ENCODE peak calls at places on chromosomes 7 and 10, in four cellular contexts. N, W, X and B are unnamed samples.

GRCh38 chr10:132554991-132555647 is 17.5 kb downstream of the INPP5A start:
- DNase-seq in N (peak), W (peak), X (no peak), B (peak)

GRCh38 chr7:923108-924041 is 31.1 kb downstream of the ADAP1 start:
- DNase-seq in N (peak), W (peak), X (peak), B (no peak)

GRCh38 chr7:93148135-93148534 is at the start of gene SAMD9L:
- DNase-seq in N (peak), W (peak), X (peak), B (peak)

GRCh38 chr7:40134428-40135423 is at the start of the genes MPLKIP and SUGCT:
- DNase-seq in N (peak), W (peak), X (peak), B (peak)

GRCh38 chr10:99711129-99711719 is 20.7 kb downstream of the COX15 start:
- DNase-seq in N (peak), W (peak), X (peak), B (peak)

GRCh38 chr10:132162021-132162531 is 24.7 kb upstream of the DPYSL4 start:
- DNase-seq in N (no peak), W (peak), X (no peak), B (no peak)

GRCh38 chr7:124718032-124718766 is 47.4 kb downstream of the GPR37 start:
- DNase-seq in N (no peak), W (no peak), X (no peak), B (no peak)

GRCh38 chr10:111967116-111967515 is 216.4 kb downstream of the GPAM start:
- DNase-seq in N (no peak), W (no peak), X (no peak), B (no peak)

GRCh38 chr7:27103489-27104226 is 1.2 kb upstream of the HOXA2 start:
- DNase-seq in N (no peak), W (no peak), X (no peak), B (no peak)

GRCh38 chr7:92433019-92433418 is 14.3 kb upstream of the GATAD1 start:
- DNase-seq in N (no peak), W (no peak), X (no peak), B (no peak)

GRCh38 chr10:8058274-8059111 is 4.0 kb downstream of the GATA3 start:
- DNase-seq in N (no peak), W (peak), X (no peak), B (no peak)

GRCh38 chr10:80196270-80196949 is 8.9 kb downstream of the ANXA11 start:
- DNase-seq in N (no peak), W (peak), X (peak), B (no peak)

GRCh38 chr7:69871886-69872592 is 273.8 kb downstream of the AUTS2 start:
- DNase-seq in N (no peak), W (no peak), X (no peak), B (peak)

GRCh38 chr10:132512693-132513345 is 24.8 kb upstream of the INPP5A start:
- DNase-seq in N (no peak), W (no peak), X (no peak), B (no peak)

GRCh38 chr7:30159153-30159552 is 24.4 kb downstream of the MTURN start:
- DNase-seq in N (peak), W (no peak), X (no peak), B (no peak)